ENCODE peak calls at places on chromosomes 7 and 10, in ten cellular contexts. X, B, U, R, P, I, H, C, E and O are unnamed samples.

GRCh38 chr10:74927701-74928100 is 101.3 kb downstream of the KAT6B start:
- DNase-seq in H (no peak), C (no peak), P (no peak), I (no peak), R (peak; percentile 57), X (no peak), U (no peak), E (no peak), B (peak; percentile 53), O (peak; percentile 40)

GRCh38 chr10:93495654-93496321 is 624 bp upstream of the CEP55 start:
- DNase-seq in X (no peak), U (peak; percentile 50), P (no peak), R (peak; percentile 74), B (peak; percentile 51), C (peak; percentile 51), I (peak; percentile 16), E (peak; percentile 82), H (peak; percentile 34), O (no peak)

GRCh38 chr7:37970211-37970610 is 49.8 kb downstream of the EPDR1 start:
- DNase-seq in I (no peak), P (no peak), C (no peak), R (no peak), B (no peak), E (no peak), U (no peak), X (no peak), H (no peak), O (no peak)

GRCh38 chr10:10826125-10826524 is 191.5 kb upstream of the CELF2 start:
- DNase-seq in R (peak; percentile 92), P (no peak), E (no peak), C (no peak), H (no peak), X (no peak), B (peak; percentile 97), U (peak; percentile 3), I (no peak), O (peak; percentile 94)

GRCh38 chr7:126993626-126994213 is 259.0 kb downstream of the GRM8 start:
- DNase-seq in E (no peak), U (no peak), B (no peak), H (no peak), P (no peak), R (no peak), I (no peak), X (no peak), C (no peak), O (no peak)

GRCh38 chr7:1279041-1279440 is 46.4 kb downstream of the UNCX start:
- DNase-seq in R (no peak), B (no peak), E (no peak), U (no peak), P (no peak), I (no peak), H (no peak), X (no peak), C (no peak), O (no peak)

GRCh38 chr10:74460812-74461211 is 309.8 kb downstream of the ADK start:
- DNase-seq in E (no peak), C (no peak), U (no peak), I (no peak), P (no peak), B (peak; percentile 43), X (no peak), H (no peak), R (peak; percentile 24), O (peak; percentile 2)

GRCh38 chr7:81267508-81267907 is 348.7 kb upstream of the SEMA3C start:
- DNase-seq in R (peak; percentile 51), B (peak; percentile 93), U (peak; percentile 13), I (no peak), P (no peak), E (peak; percentile 72), H (no peak), C (no peak), X (no peak), O (peak; percentile 69)

GRCh38 chr7:41508755-41509154 is 194.1 kb downstream of the INHBA start:
- DNase-seq in B (peak; percentile 11), P (no peak), X (no peak), H (no peak), R (peak; percentile 13), C (no peak), U (no peak), I (no peak), E (no peak), O (peak; percentile 24)

GRCh38 chr7:28862876-28863275 is 95.3 kb downstream of the TRIL start:
- DNase-seq in R (no peak), C (no peak), B (no peak), X (no peak), U (no peak), I (no peak), H (no peak), E (no peak), P (no peak), O (no peak)

GRCh38 chr7:44967571-44968446 is 11.0 kb downstream of the MYO1G start:
- DNase-seq in I (no peak), U (no peak), C (peak; percentile 77), P (no peak), E (no peak), B (peak; percentile 40), R (peak; percentile 41), H (peak; percentile 37), X (no peak), O (no peak)

GRCh38 chr10:97915761-97916160 is 66.1 kb downstream of the GOLGA7B start:
- DNase-seq in H (no peak), X (no peak), B (no peak), R (no peak), E (no peak), C (no peak), I (no peak), P (no peak), U (no peak), O (no peak)

GRCh38 chr7:143443153-143443552 is at the start of gene TAS2R60:
- DNase-seq in C (no peak), P (no peak), E (no peak), B (no peak), H (no peak), R (no peak), I (no peak), U (no peak), X (no peak), O (no peak)

GRCh38 chr7:32335107-32335506 is 155.1 kb downstream of the LSM5 start:
- DNase-seq in R (peak; percentile 9), I (no peak), C (no peak), U (no peak), H (no peak), X (no peak), P (no peak), B (peak; percentile 64), E (no peak), O (peak; percentile 18)